ENCODE peak calls at places on chromosomes 6 and 20, in six cellular contexts. One of them, this sample, is unnamed.
A peak's percentile ranks its signal among the peaks of the same experiment; 100 is the strongest.

GRCh38 chr6:125507987-125508655 is 206.4 kb upstream of the HDDC2 start:
- DNase-seq in K562: no peak
- DNase-seq in A549: no peak
- DNase-seq in HepG2: peak; percentile 61
- DNase-seq in GM12878: no peak
- DNase-seq in NB4: no peak
- DNase-seq in this sample: peak; percentile 6

GRCh38 chr20:35000922-35001595 is 45.4 kb downstream of the MYH7B start:
- DNase-seq in K562: no peak
- DNase-seq in A549: no peak
- DNase-seq in HepG2: no peak
- DNase-seq in GM12878: no peak
- DNase-seq in NB4: no peak
- DNase-seq in this sample: no peak

GRCh38 chr6:13354331-13355042 is 26.1 kb upstream of the TBC1D7 start:
- DNase-seq in K562: peak; percentile 54
- DNase-seq in A549: no peak
- DNase-seq in HepG2: no peak
- DNase-seq in GM12878: no peak
- DNase-seq in NB4: peak; percentile 82
- DNase-seq in this sample: peak; percentile 79

GRCh38 chr20:45427236-45428149 is 11.6 kb downstream of the PIGT start:
- DNase-seq in K562: peak; percentile 67
- DNase-seq in A549: no peak
- DNase-seq in HepG2: no peak
- DNase-seq in GM12878: no peak
- DNase-seq in NB4: no peak
- DNase-seq in this sample: no peak

GRCh38 chr6:167472876-167473275 is 148.0 kb downstream of the TTLL2 start:
- DNase-seq in K562: no peak
- DNase-seq in A549: no peak
- DNase-seq in HepG2: no peak
- DNase-seq in GM12878: no peak
- DNase-seq in NB4: no peak
- DNase-seq in this sample: no peak

GRCh38 chr6:136127856-136128255 is 122.3 kb downstream of the MTFR2 start:
- DNase-seq in K562: no peak
- DNase-seq in A549: no peak
- DNase-seq in HepG2: no peak
- DNase-seq in GM12878: no peak
- DNase-seq in NB4: no peak
- DNase-seq in this sample: peak; percentile 34

GRCh38 chr6:72218125-72218524 is 331.8 kb downstream of the RIMS1 start:
- DNase-seq in K562: no peak
- DNase-seq in A549: peak; percentile 5
- DNase-seq in HepG2: peak; percentile 17
- DNase-seq in GM12878: no peak
- DNase-seq in NB4: peak; percentile 38
- DNase-seq in this sample: peak; percentile 32

GRCh38 chr6:97026298-97026697 is 101.8 kb downstream of the KLHL32 start:
- DNase-seq in K562: no peak
- DNase-seq in A549: no peak
- DNase-seq in HepG2: no peak
- DNase-seq in GM12878: no peak
- DNase-seq in NB4: no peak
- DNase-seq in this sample: no peak

GRCh38 chr20:7094438-7094997 is 327.0 kb downstream of the BMP2 start:
- DNase-seq in K562: peak; percentile 36
- DNase-seq in A549: peak; percentile 5
- DNase-seq in HepG2: peak; percentile 43
- DNase-seq in GM12878: no peak
- DNase-seq in NB4: peak; percentile 72
- DNase-seq in this sample: peak; percentile 46

GRCh38 chr6:121856296-121856695 is 420.9 kb downstream of the GJA1 start:
- DNase-seq in K562: no peak
- DNase-seq in A549: no peak
- DNase-seq in HepG2: no peak
- DNase-seq in GM12878: no peak
- DNase-seq in NB4: no peak
- DNase-seq in this sample: no peak

GRCh38 chr6:1016329-1017302 is 295.3 kb upstream of the FOXQ1 start:
- DNase-seq in K562: no peak
- DNase-seq in A549: no peak
- DNase-seq in HepG2: no peak
- DNase-seq in GM12878: no peak
- DNase-seq in NB4: no peak
- DNase-seq in this sample: no peak

GRCh38 chr6:75326557-75327258 is 42.1 kb upstream of the TMEM30A start:
- DNase-seq in K562: no peak
- DNase-seq in A549: peak; percentile 5
- DNase-seq in HepG2: no peak
- DNase-seq in GM12878: no peak
- DNase-seq in NB4: no peak
- DNase-seq in this sample: no peak

GRCh38 chr6:1527098-1527497 is 82.6 kb upstream of the FOXC1 start:
- DNase-seq in K562: no peak
- DNase-seq in A549: no peak
- DNase-seq in HepG2: no peak
- DNase-seq in GM12878: no peak
- DNase-seq in NB4: no peak
- DNase-seq in this sample: no peak

GRCh38 chr20:47133809-47134456 is 222.6 kb downstream of the ZMYND8 start:
- DNase-seq in K562: no peak
- DNase-seq in A549: peak; percentile 37
- DNase-seq in HepG2: no peak
- DNase-seq in GM12878: no peak
- DNase-seq in NB4: no peak
- DNase-seq in this sample: no peak

GRCh38 chr20:45944151-45944964 is 9.9 kb downstream of the PCIF1 start:
- DNase-seq in K562: no peak
- DNase-seq in A549: peak; percentile 28
- DNase-seq in HepG2: no peak
- DNase-seq in GM12878: no peak
- DNase-seq in NB4: peak; percentile 83
- DNase-seq in this sample: no peak

GRCh38 chr20:37596890-37597539 is 69.3 kb upstream of the BLCAP start:
- DNase-seq in K562: no peak
- DNase-seq in A549: no peak
- DNase-seq in HepG2: no peak
- DNase-seq in GM12878: no peak
- DNase-seq in NB4: no peak
- DNase-seq in this sample: no peak

GRCh38 chr20:19692685-19693119 is 65.4 kb upstream of the RIN2 start:
- DNase-seq in K562: peak; percentile 48
- DNase-seq in A549: peak; percentile 71
- DNase-seq in HepG2: peak; percentile 37
- DNase-seq in GM12878: no peak
- DNase-seq in NB4: peak; percentile 53
- DNase-seq in this sample: peak; percentile 68

GRCh38 chr6:31407699-31408098 is 4.3 kb downstream of the MICA start:
- DNase-seq in K562: no peak
- DNase-seq in A549: no peak
- DNase-seq in HepG2: no peak
- DNase-seq in GM12878: no peak
- DNase-seq in NB4: peak; percentile 79
- DNase-seq in this sample: no peak

GRCh38 chr20:327041-327945 is 1.9 kb downstream of the SOX12 start:
- DNase-seq in K562: peak; percentile 88
- DNase-seq in A549: peak; percentile 89
- DNase-seq in HepG2: peak; percentile 95
- DNase-seq in GM12878: peak; percentile 68
- DNase-seq in NB4: peak; percentile 97
- DNase-seq in this sample: peak; percentile 92
- TF ChIP-seq MYC in K562: no peak
- TF ChIP-seq MYC in A549: peak; percentile 88
- TF ChIP-seq MYC in HepG2: peak; percentile 87
- TF ChIP-seq MYC in GM12878: no peak
- TF ChIP-seq MYC in NB4: peak; percentile 91
- TF ChIP-seq MYC in this sample: peak; percentile 44

GRCh38 chr6:57421503-57421902 is 104.1 kb downstream of the PRIM2 start:
- DNase-seq in K562: no peak
- DNase-seq in A549: no peak
- DNase-seq in HepG2: no peak
- DNase-seq in GM12878: peak; percentile 24
- DNase-seq in NB4: peak; percentile 27
- DNase-seq in this sample: no peak
- TF ChIP-seq MYC in K562: no peak
- TF ChIP-seq MYC in A549: no peak
- TF ChIP-seq MYC in HepG2: no peak
- TF ChIP-seq MYC in GM12878: no peak
- TF ChIP-seq MYC in NB4: no peak
- TF ChIP-seq MYC in this sample: no peak

GRCh38 chr20:49336786-49337185 is 58.9 kb upstream of the ZNFX1 start:
- DNase-seq in K562: no peak
- DNase-seq in A549: no peak
- DNase-seq in HepG2: no peak
- DNase-seq in GM12878: no peak
- DNase-seq in NB4: no peak
- DNase-seq in this sample: no peak

GRCh38 chr20:49337357-49337756 is 59.5 kb upstream of the ZNFX1 start:
- DNase-seq in K562: no peak
- DNase-seq in A549: no peak
- DNase-seq in HepG2: no peak
- DNase-seq in GM12878: no peak
- DNase-seq in NB4: no peak
- DNase-seq in this sample: no peak

GRCh38 chr20:49339123-49339522 is 61.3 kb upstream of the ZNFX1 start:
- DNase-seq in K562: no peak
- DNase-seq in A549: no peak
- DNase-seq in HepG2: no peak
- DNase-seq in GM12878: no peak
- DNase-seq in NB4: no peak
- DNase-seq in this sample: no peak

GRCh38 chr20:49338061-49338460 is 60.2 kb upstream of the ZNFX1 start:
- DNase-seq in K562: no peak
- DNase-seq in A549: no peak
- DNase-seq in HepG2: no peak
- DNase-seq in GM12878: no peak
- DNase-seq in NB4: no peak
- DNase-seq in this sample: no peak

DNA sequence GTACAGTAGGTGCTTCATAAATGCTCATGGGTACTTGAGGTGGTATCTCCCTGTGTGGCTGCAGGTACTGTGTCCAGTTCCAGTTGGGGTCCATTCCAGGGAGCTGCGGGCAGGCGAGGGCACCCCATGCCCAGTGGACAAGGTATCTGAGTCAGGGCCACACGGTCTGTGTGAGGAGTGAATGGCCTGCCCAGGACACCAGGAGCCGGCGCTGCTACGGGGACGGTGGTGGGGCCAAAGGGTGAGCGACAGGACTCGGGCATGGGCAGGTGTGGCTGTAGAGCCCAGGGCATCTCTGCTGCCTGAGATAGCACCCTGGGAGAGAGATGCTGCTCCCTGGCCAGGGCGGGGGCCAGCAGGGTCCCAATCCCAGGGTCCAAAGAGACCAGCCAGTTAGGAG is 57.6 kb upstream of the ZNFX1 start:
- DNase-seq in K562: no peak
- DNase-seq in A549: no peak
- DNase-seq in HepG2: no peak
- DNase-seq in GM12878: no peak
- DNase-seq in NB4: no peak
- DNase-seq in this sample: no peak
- TF ChIP-seq MYC in K562: no peak
- TF ChIP-seq MYC in A549: no peak
- TF ChIP-seq MYC in HepG2: no peak
- TF ChIP-seq MYC in GM12878: no peak
- TF ChIP-seq MYC in NB4: no peak
- TF ChIP-seq MYC in this sample: no peak

DNA sequence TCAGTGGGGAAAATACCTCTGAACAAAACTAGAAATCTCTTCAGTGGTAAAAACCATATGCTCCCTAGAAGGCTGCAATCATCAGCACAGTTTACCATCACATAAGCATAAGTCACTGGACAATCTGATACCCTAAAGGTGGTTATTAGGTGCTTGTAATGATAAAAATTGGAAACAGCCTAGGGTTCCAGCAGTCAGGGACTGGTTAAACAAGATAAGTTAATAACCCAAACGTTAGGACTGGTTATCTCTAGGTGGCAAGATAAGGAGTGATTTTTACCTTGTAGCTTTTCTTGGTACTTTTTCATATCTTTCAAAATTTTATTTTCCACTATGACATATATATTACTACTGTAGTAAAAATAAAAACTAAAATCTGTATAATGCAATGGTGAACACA is 11.0 kb downstream of the ECI2 start:
- DNase-seq in K562: peak; percentile 44
- DNase-seq in A549: no peak
- DNase-seq in HepG2: no peak
- DNase-seq in GM12878: no peak
- DNase-seq in NB4: no peak
- DNase-seq in this sample: no peak
- TF ChIP-seq MYC in K562: no peak
- TF ChIP-seq MYC in A549: no peak
- TF ChIP-seq MYC in HepG2: no peak
- TF ChIP-seq MYC in GM12878: no peak
- TF ChIP-seq MYC in NB4: no peak
- TF ChIP-seq MYC in this sample: no peak

GRCh38 chr6:128723667-128724066 is 159.3 kb upstream of the LAMA2 start:
- DNase-seq in K562: no peak
- DNase-seq in A549: no peak
- DNase-seq in HepG2: no peak
- DNase-seq in GM12878: no peak
- DNase-seq in NB4: no peak
- DNase-seq in this sample: no peak
- TF ChIP-seq MYC in K562: no peak
- TF ChIP-seq MYC in A549: no peak
- TF ChIP-seq MYC in HepG2: no peak
- TF ChIP-seq MYC in GM12878: no peak
- TF ChIP-seq MYC in NB4: no peak
- TF ChIP-seq MYC in this sample: no peak

GRCh38 chr6:79777713-79778579 is 146.8 kb downstream of the SH3BGRL2 start:
- DNase-seq in K562: peak; percentile 95
- DNase-seq in A549: peak; percentile 73
- DNase-seq in HepG2: peak; percentile 43
- DNase-seq in GM12878: peak; percentile 40
- DNase-seq in NB4: peak; percentile 62
- DNase-seq in this sample: peak; percentile 72
- TF ChIP-seq MYC in K562: no peak
- TF ChIP-seq MYC in A549: no peak
- TF ChIP-seq MYC in HepG2: peak; percentile 54
- TF ChIP-seq MYC in GM12878: no peak
- TF ChIP-seq MYC in NB4: no peak
- TF ChIP-seq MYC in this sample: no peak

DNA sequence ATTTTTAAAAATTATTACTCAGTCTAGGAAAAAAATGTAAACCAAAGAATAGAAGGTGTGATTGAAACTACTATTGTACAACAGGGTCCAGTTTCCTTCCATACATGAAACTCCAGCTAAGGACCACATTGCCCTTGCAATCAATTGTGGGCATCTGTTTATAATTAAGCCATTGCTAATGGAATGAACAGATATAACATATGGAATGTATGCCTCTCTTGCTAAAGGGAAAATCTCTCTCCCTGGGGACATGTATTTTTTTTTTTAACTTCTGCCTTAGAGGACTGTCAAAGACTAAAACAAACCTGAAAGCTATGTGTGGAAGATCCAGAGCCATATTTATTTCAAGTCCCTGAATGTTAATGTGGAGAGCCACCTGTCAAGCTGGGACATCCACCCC is 336.8 kb upstream of the MANEA start:
- DNase-seq in K562: no peak
- DNase-seq in A549: no peak
- DNase-seq in HepG2: no peak
- DNase-seq in GM12878: no peak
- DNase-seq in NB4: no peak
- DNase-seq in this sample: no peak
- TF ChIP-seq MYC in K562: no peak
- TF ChIP-seq MYC in A549: no peak
- TF ChIP-seq MYC in HepG2: no peak
- TF ChIP-seq MYC in GM12878: no peak
- TF ChIP-seq MYC in NB4: no peak
- TF ChIP-seq MYC in this sample: no peak

GRCh38 chr6:100088009-100088408 is 94.0 kb upstream of the MCHR2 start:
- DNase-seq in K562: no peak
- DNase-seq in A549: no peak
- DNase-seq in HepG2: no peak
- DNase-seq in GM12878: no peak
- DNase-seq in NB4: no peak
- DNase-seq in this sample: no peak
- TF ChIP-seq MYC in K562: no peak
- TF ChIP-seq MYC in A549: no peak
- TF ChIP-seq MYC in HepG2: no peak
- TF ChIP-seq MYC in GM12878: no peak
- TF ChIP-seq MYC in NB4: no peak
- TF ChIP-seq MYC in this sample: no peak

This sample was measured in endothelial cell of umbilical vein.